ENCODE peak calls at places on chromosomes 13 and 19, in six cellular contexts. T is NCI-H1105 treated with DMSO at 0.1 percent for 48 hours, I is iPS-NIHi11, S is retinal pigment epithelial cell, E is nephron progenitor cell, U is NCI-H1436. R is an unnamed sample.

GRCh38 chr13:23531446-23531845 is 38.8 kb upstream of the TNFRSF19 start:
- DNase-seq in U (no peak), T (no peak), E (no peak), I (no peak), S (no peak), R (no peak)

GRCh38 chr19:40601061-40601973 is at the start of gene LTBP4:
- DNase-seq in U (no peak), T (peak), I (peak), E (peak), S (no peak), R (no peak)

GRCh38 chr19:1412323-1412923 is 5.0 kb downstream of the DAZAP1 start:
- DNase-seq in I (no peak), T (no peak), E (no peak), S (no peak), U (no peak), R (no peak)

GRCh38 chr13:49904729-49905456 is 31.2 kb downstream of the SPRYD7 start:
- DNase-seq in S (no peak), T (no peak), U (no peak), E (no peak), I (no peak), R (no peak)

GRCh38 chr13:114112231-114112825 is 20.1 kb downstream of the RASA3 start:
- DNase-seq in E (no peak), T (no peak), S (no peak), U (no peak), I (no peak), R (no peak)

GRCh38 chr13:31962661-31963345 is 68.8 kb upstream of the FRY start:
- DNase-seq in E (no peak), I (no peak), U (no peak), T (no peak), S (no peak), R (peak)

GRCh38 chr19:53158119-53158656 is 665 bp downstream of the ZNF347 start:
- DNase-seq in I (peak), T (no peak), E (peak), U (peak), S (peak), R (no peak)

GRCh38 chr19:6161271-6161850 is 25.9 kb downstream of the ACSBG2 start:
- DNase-seq in T (no peak), I (peak), E (peak), S (no peak), U (peak), R (no peak)

GRCh38 chr13:40402931-40403412 is 263.5 kb downstream of the FOXO1 start:
- DNase-seq in T (no peak), S (peak), I (peak), U (no peak), E (no peak), R (peak)

GRCh38 chr19:58227964-58228583 is 640 bp upstream of the ZNF544 start:
- DNase-seq in S (no peak), T (no peak), E (no peak), U (no peak), I (peak), R (no peak)

GRCh38 chr19:29672933-29673336 is 7.7 kb downstream of the PLEKHF1 start:
- DNase-seq in T (no peak), U (no peak), E (no peak), S (no peak), I (no peak), R (no peak)

GRCh38 chr19:51366999-51367564 is 894 bp upstream of the ETFB start:
- DNase-seq in S (no peak), T (no peak), U (no peak), I (no peak), E (peak), R (no peak)

GRCh38 chr19:55206664-55207500 is 2.4 kb downstream of the PTPRH start:
- DNase-seq in T (no peak), I (peak), S (peak), E (peak), U (peak), R (peak)

GRCh38 chr13:50894504-50894903 is 15.1 kb upstream of the RNASEH2B start:
- DNase-seq in U (no peak), T (no peak), I (no peak), E (no peak), S (no peak), R (no peak)

GRCh38 chr13:35472308-35473008 is 4.0 kb downstream of the MAB21L1 start:
- DNase-seq in U (no peak), E (no peak), S (no peak), I (no peak), T (no peak), R (no peak)

GRCh38 chr19:47623921-47624391 is 15.0 kb downstream of the BICRA start:
- DNase-seq in I (no peak), E (no peak), T (no peak), S (no peak), U (no peak), R (no peak)

GRCh38 chr13:23722726-23723453 is 152.7 kb downstream of the TNFRSF19 start:
- DNase-seq in T (no peak), I (no peak), U (no peak), E (no peak), S (no peak), R (no peak)

GRCh38 chr13:51935326-51936171 is 73.8 kb downstream of the CCDC70 start:
- DNase-seq in T (no peak), U (no peak), E (peak), S (no peak), I (peak), R (peak)

GRCh38 chr19:45884682-45885555 is 1.0 kb downstream of the IRF2BP1 start:
- DNase-seq in U (no peak), I (no peak), E (peak), S (no peak), T (peak), R (no peak)

GRCh38 chr19:11446652-11447301 is 11.3 kb downstream of the PRKCSH start:
- DNase-seq in E (peak), I (peak), U (no peak), T (no peak), S (no peak), R (no peak)

GRCh38 chr19:38317104-38317612 is 1.4 kb upstream of the YIF1B start:
- DNase-seq in E (no peak), U (no peak), I (no peak), T (no peak), S (no peak), R (no peak)

GRCh38 chr19:47019431-47020041 is at the start of gene NPAS1:
- DNase-seq in I (peak), U (no peak), T (no peak), E (peak), S (no peak), R (no peak)

GRCh38 chr19:29079331-29079730 is 133.6 kb downstream of the UQCRFS1 start:
- DNase-seq in U (no peak), S (no peak), T (no peak), E (no peak), I (no peak), R (no peak)

GRCh38 chr13:79386125-79386822 is 19.8 kb downstream of the RBM26 start:
- DNase-seq in S (no peak), E (no peak), I (no peak), U (no peak), T (no peak), R (peak)

GRCh38 chr19:21835429-21835809 is 563 bp downstream of the ZNF43 start:
- DNase-seq in E (no peak), T (no peak), I (no peak), S (no peak), U (no peak), R (no peak)

GRCh38 chr19:18669883-18670282 is 13.6 kb upstream of the CRTC1 start:
- DNase-seq in U (no peak), E (no peak), S (no peak), T (no peak), I (no peak), R (no peak)

R was measured in LHCN-M2.